ENCODE peak calls at places on chromosomes 4 and X, in four cellular contexts. X, N, Z and J are unnamed samples.

GRCh38 chr4:183098080-183098722 is 856 bp upstream of the WWC2 start:
- DNase-seq in N (no peak), X (peak), Z (peak), J (no peak)

GRCh38 chr4:43234626-43235025 is 342.1 kb downstream of the GRXCR1 start:
- DNase-seq in N (no peak), Z (no peak), X (no peak), J (no peak)

GRCh38 chr4:120714581-120714980 is 207.9 kb downstream of the PRDM5 start:
- DNase-seq in X (no peak), Z (no peak), N (no peak), J (no peak)

GRCh38 chr4:26785766-26786165 is 74.9 kb upstream of the STIM2 start:
- DNase-seq in N (no peak), Z (no peak), X (no peak), J (no peak)

GRCh38 chr4:42331914-42332368 is 65.3 kb upstream of the SHISA3 start:
- DNase-seq in Z (no peak), X (no peak), N (no peak), J (peak)

GRCh38 chr4:154593868-154594267 is 3.3 kb upstream of the FGA start:
- DNase-seq in X (no peak), N (no peak), Z (no peak), J (no peak)

GRCh38 chr4:109803924-109804571 is 2.2 kb upstream of the CFI start:
- DNase-seq in N (no peak), Z (peak), X (peak), J (peak)

GRCh38 chrX:19846995-19847790 is 40.2 kb downstream of the SH3KBP1 start:
- DNase-seq in Z (peak), X (no peak), N (no peak), J (no peak)

GRCh38 chr4:6873792-6874461 is 35.7 kb upstream of the TBC1D14 start:
- DNase-seq in N (peak), X (peak), Z (peak), J (peak)

GRCh38 chr4:82998898-82999297 is 11.7 kb downstream of the LIN54 start:
- DNase-seq in N (no peak), Z (no peak), X (no peak), J (no peak)

GRCh38 chr4:121769341-121769740 is 4.4 kb upstream of the SMIM43 start:
- DNase-seq in Z (no peak), N (no peak), X (no peak), J (no peak)

GRCh38 chr4:82431026-82431745 is 796 bp downstream of the ENOPH1 start:
- DNase-seq in Z (peak), N (no peak), X (no peak), J (no peak)

GRCh38 chr4:7158991-7159390 is 33.3 kb upstream of the SORCS2 start:
- DNase-seq in N (no peak), X (no peak), Z (no peak), J (no peak)

GRCh38 chr4:149796381-149796780 is 19.3 kb downstream of the IQCM start:
- DNase-seq in N (no peak), X (no peak), Z (no peak), J (no peak)

GRCh38 chr4:157076578-157076947 is 613 bp downstream of the GLRB start:
- DNase-seq in N (peak), X (no peak), Z (no peak), J (no peak)
- H3K4me3 ChIP-seq in N (peak), X (peak), Z (no peak), J (no peak)

DNA sequence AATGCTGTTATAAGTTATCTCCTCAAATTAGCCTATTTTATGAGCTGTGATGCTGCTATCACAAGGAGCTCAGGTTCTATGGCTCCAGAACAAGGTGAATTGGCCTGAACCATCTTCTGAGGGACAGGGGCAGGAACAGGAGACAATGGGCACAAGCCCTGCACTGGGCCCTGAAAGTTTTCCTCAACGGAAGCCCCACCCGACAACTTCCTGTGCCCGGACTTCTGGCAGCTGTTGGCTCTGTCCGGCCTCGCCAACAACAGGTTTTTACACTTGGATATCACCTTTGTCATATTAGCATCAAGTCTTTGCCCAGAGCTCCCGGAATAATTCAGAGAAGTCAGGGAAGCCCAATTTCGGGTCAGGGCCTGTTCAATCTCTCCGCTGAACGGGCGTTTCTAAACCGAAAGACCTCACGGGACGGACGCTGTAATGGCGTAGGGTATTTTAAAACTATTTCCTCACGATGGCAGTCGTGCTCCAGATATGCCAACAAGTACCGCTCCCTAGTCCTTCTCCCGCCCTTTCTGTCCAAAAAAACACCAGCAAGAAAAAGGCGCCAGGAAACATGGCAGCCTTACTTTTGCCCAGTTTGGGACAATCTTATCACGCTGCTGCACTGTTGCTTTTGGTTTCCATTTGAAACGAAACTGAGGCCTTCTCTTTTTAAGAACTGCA is 201.0 kb upstream of the STK26 start:
- DNase-seq in Z (no peak), N (no peak), X (no peak), J (no peak)
- TF ChIP-seq SRF in Z (no peak), N (no peak), X (no peak), J (no peak)

GRCh38 chr4:100198061-100198460 is 7.8 kb upstream of the DDIT4L start:
- DNase-seq in X (no peak), Z (no peak), N (no peak), J (no peak)
- H3K4me3 ChIP-seq in X (no peak), Z (no peak), N (no peak), J (no peak)

GRCh38 chrX:45428816-45429215 is 228.1 kb upstream of the DIPK2B start:
- DNase-seq in N (no peak), Z (no peak), X (no peak), J (no peak)
- TF ChIP-seq SRF in N (no peak), Z (no peak), X (no peak), J (no peak)

GRCh38 chr4:791866-792630 is 33.9 kb downstream of the CPLX1 start:
- DNase-seq in X (no peak), Z (peak), N (no peak), J (no peak)
- H3K4me3 ChIP-seq in X (no peak), Z (no peak), N (no peak), J (no peak)

GRCh38 chrX:18549643-18550042 is 122.3 kb downstream of the RS1 start:
- DNase-seq in Z (no peak), N (no peak), X (no peak), J (no peak)
- TF ChIP-seq SRF in Z (no peak), N (no peak), X (no peak), J (no peak)

DNA sequence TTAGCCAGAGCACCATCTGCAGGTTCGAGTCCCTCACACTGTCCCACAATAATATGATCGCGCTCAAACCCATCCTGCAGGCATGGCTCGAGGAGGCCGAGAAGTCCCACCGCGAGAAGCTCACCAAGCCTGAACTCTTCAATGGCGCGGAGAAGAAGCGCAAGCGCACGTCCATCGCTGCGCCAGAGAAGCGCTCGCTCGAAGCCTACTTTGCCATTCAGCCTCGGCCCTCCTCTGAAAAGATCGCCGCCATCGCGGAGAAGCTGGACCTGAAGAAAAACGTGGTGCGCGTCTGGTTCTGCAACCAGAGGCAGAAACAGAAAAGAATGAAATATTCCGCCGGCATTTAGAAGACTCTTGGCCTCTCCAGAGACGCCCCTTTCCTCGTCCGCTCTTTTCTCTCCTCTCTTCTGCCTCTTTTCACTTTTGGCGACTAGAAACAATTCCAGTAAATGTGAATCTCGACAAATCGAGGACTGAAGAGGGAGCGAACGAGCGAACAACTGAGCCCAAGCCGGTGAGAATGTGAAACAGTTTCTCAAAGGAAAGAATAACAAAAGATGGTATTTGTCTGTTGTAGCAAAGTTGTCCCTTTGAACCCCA is 1.9 kb downstream of the POU4F2 start:
- DNase-seq in Z (no peak), N (peak), X (no peak), J (no peak)
- H3K4me3 ChIP-seq in Z (no peak), N (peak), X (no peak), J (no peak)

GRCh38 chr4:2335729-2336101 is 73.8 kb upstream of the MXD4 start:
- DNase-seq in Z (no peak), X (no peak), N (no peak), J (no peak)
- TF ChIP-seq SRF in Z (no peak), X (no peak), N (no peak), J (no peak)